ENCODE peak calls at places on chromosomes 7 and 10, in five cellular contexts. K, R, L, E and W are unnamed samples.

GRCh38 chr10:76178561-76179292 is 747.3 kb downstream of the LRMDA start:
- DNase-seq in K (no peak), R (no peak), L (no peak), E (no peak), W (no peak)

GRCh38 chr10:17742918-17743317 is 9.1 kb upstream of the TMEM236 start:
- DNase-seq in K (peak; percentile 2), R (peak; percentile 70), L (peak; percentile 35), E (peak; percentile 67), W (peak; percentile 15)

GRCh38 chr10:969473-970150 is 18.6 kb upstream of the GTPBP4 start:
- DNase-seq in K (no peak), R (no peak), L (no peak), E (no peak), W (no peak)

GRCh38 chr10:12322583-12323131 is 26.7 kb upstream of the CAMK1D start:
- DNase-seq in K (no peak), R (no peak), L (no peak), E (no peak), W (no peak)

GRCh38 chr7:148622887-148623585 is 32.5 kb downstream of the C7orf33 start:
- DNase-seq in K (no peak), R (no peak), L (no peak), E (no peak), W (no peak)

GRCh38 chr10:31479752-31480151 is 160.7 kb downstream of the ZEB1 start:
- DNase-seq in K (no peak), R (peak; percentile 28), L (no peak), E (no peak), W (no peak)

GRCh38 chr10:115082521-115082920 is 10.6 kb upstream of the ATRNL1 start:
- DNase-seq in K (no peak), R (peak; percentile 11), L (no peak), E (no peak), W (no peak)

GRCh38 chr7:138008588-138009349 is 6.9 kb upstream of the CREB3L2 start:
- DNase-seq in K (no peak), R (peak; percentile 76), L (no peak), E (no peak), W (no peak)

GRCh38 chr7:111650456-111650999 is 88.2 kb upstream of the IMMP2L start:
- DNase-seq in K (no peak), R (peak; percentile 86), L (no peak), E (no peak), W (no peak)

GRCh38 chr7:40810274-40810673 is 675.5 kb downstream of the SUGCT start:
- DNase-seq in K (no peak), R (peak; percentile 31), L (no peak), E (no peak), W (no peak)